ENCODE peak calls at places on chromosomes 13 and 19, in eight cellular contexts. W, E, O, B, D, V, F and J are unnamed samples.

GRCh38 chr13:26021516-26021915 is 30.3 kb downstream of the SHISA2 start:
- DNase-seq in W (no peak), E (no peak), O (no peak), B (no peak), D (no peak), V (no peak), F (no peak), J (no peak)

GRCh38 chr13:23947893-23948292 is 50.6 kb upstream of the C1QTNF9B start:
- DNase-seq in W (peak; percentile 43), E (no peak), O (no peak), B (no peak), D (no peak), V (no peak), F (no peak), J (no peak)

GRCh38 chr13:98411617-98412310 is 165.1 kb downstream of the STK24 start:
- DNase-seq in W (no peak), E (no peak), O (peak; percentile 44), B (no peak), D (no peak), V (no peak), F (peak; percentile 80), J (peak; percentile 86)

GRCh38 chr19:4360641-4361151 is 17.3 kb downstream of the MPND start:
- DNase-seq in W (peak; percentile 59), E (peak; percentile 83), O (no peak), B (no peak), D (no peak), V (no peak), F (peak; percentile 79), J (no peak)

GRCh38 chr13:76668716-76669115 is 217.5 kb downstream of the KCTD12 start:
- DNase-seq in W (no peak), E (no peak), O (no peak), B (no peak), D (no peak), V (no peak), F (no peak), J (no peak)

GRCh38 chr19:58544591-58545285 is 874 bp downstream of the TRIM28 start:
- DNase-seq in W (no peak), E (no peak), O (peak; percentile 52), B (no peak), D (peak; percentile 36), V (peak; percentile 40), F (peak; percentile 69), J (no peak)

GRCh38 chr13:113595131-113595530 is 10.6 kb downstream of the TFDP1 start:
- DNase-seq in W (no peak), E (no peak), O (no peak), B (no peak), D (peak; percentile 1), V (no peak), F (no peak), J (no peak)

GRCh38 chr13:112370311-112370710 is 5.8 kb upstream of the SPACA7 start:
- DNase-seq in W (no peak), E (no peak), O (no peak), B (no peak), D (no peak), V (no peak), F (no peak), J (no peak)

GRCh38 chr13:68850160-68850559 is 1257.5 kb upstream of the ATXN8OS start:
- DNase-seq in W (no peak), E (no peak), O (no peak), B (no peak), D (no peak), V (no peak), F (no peak), J (no peak)

GRCh38 chr19:38869836-38870607 is 8.1 kb downstream of the RINL start:
- DNase-seq in W (peak; percentile 98), E (peak; percentile 87), O (peak; percentile 90), B (peak; percentile 78), D (peak; percentile 82), V (peak; percentile 89), F (peak; percentile 94), J (peak; percentile 96)

GRCh38 chr19:17847538-17848366 is at the start of gene JAK3:
- DNase-seq in W (peak; percentile 87), E (peak; percentile 90), O (peak; percentile 71), B (no peak), D (no peak), V (no peak), F (no peak), J (no peak)

GRCh38 chr13:114020750-114021463 is 47.0 kb upstream of the C13orf46 start:
- DNase-seq in W (peak; percentile 80), E (no peak), O (peak; percentile 16), B (no peak), D (no peak), V (no peak), F (no peak), J (no peak)

GRCh38 chr13:46489586-46490023 is 63.4 kb upstream of the LRCH1 start:
- DNase-seq in W (no peak), E (no peak), O (no peak), B (no peak), D (no peak), V (no peak), F (no peak), J (peak; percentile 70)

GRCh38 chr13:50474094-50474654 is 369.3 kb downstream of the DLEU7 start:
- DNase-seq in W (no peak), E (no peak), O (no peak), B (no peak), D (no peak), V (no peak), F (no peak), J (no peak)

GRCh38 chr19:15330801-15331418 is 1.4 kb downstream of the BRD4 start:
- DNase-seq in W (no peak), E (no peak), O (no peak), B (no peak), D (no peak), V (peak; percentile 41), F (no peak), J (no peak)

GRCh38 chr19:17450264-17451075 is 2.0 kb upstream of the TMEM221 start:
- DNase-seq in W (no peak), E (no peak), O (no peak), B (no peak), D (no peak), V (peak; percentile 73), F (no peak), J (no peak)

GRCh38 chr13:107866666-107867623 is 348.4 kb downstream of the LIG4 start:
- DNase-seq in W (peak; percentile 83), E (no peak), O (no peak), B (no peak), D (no peak), V (no peak), F (no peak), J (no peak)

GRCh38 chr13:32135655-32136054 is 104.1 kb downstream of the FRY start:
- DNase-seq in W (no peak), E (no peak), O (no peak), B (no peak), D (no peak), V (no peak), F (no peak), J (no peak)

GRCh38 chr19:41999071-41999877 is 5.2 kb upstream of the ATP1A3 start:
- DNase-seq in W (peak; percentile 80), E (no peak), O (no peak), B (no peak), D (no peak), V (peak; percentile 54), F (no peak), J (no peak)

GRCh38 chr19:49011194-49011593 is 5.7 kb downstream of the LHB start:
- DNase-seq in W (peak; percentile 48), E (no peak), O (no peak), B (no peak), D (no peak), V (no peak), F (no peak), J (no peak)

GRCh38 chr19:2625434-2625833 is 77.1 kb downstream of the GNG7 start:
- DNase-seq in W (no peak), E (no peak), O (no peak), B (no peak), D (no peak), V (no peak), F (peak; percentile 70), J (no peak)

GRCh38 chr13:36341718-36342117 is 4.5 kb downstream of the SPART start:
- DNase-seq in W (no peak), E (no peak), O (no peak), B (no peak), D (no peak), V (no peak), F (no peak), J (no peak)

GRCh38 chr13:112634102-112634501 is 46.1 kb upstream of the TUBGCP3 start:
- DNase-seq in W (no peak), E (no peak), O (no peak), B (no peak), D (no peak), V (no peak), F (no peak), J (no peak)

GRCh38 chr19:40798997-40799557 is at the start of gene EGLN2:
- DNase-seq in W (peak; percentile 99), E (no peak), O (no peak), B (no peak), D (no peak), V (no peak), F (no peak), J (no peak)
- TF ChIP-seq POLR2A in W (peak; percentile 63), E (peak; percentile 61), O (no peak), B (peak; percentile 59), D (peak; percentile 83), V (peak; percentile 81), F (no peak), J (peak; percentile 31)

DNA sequence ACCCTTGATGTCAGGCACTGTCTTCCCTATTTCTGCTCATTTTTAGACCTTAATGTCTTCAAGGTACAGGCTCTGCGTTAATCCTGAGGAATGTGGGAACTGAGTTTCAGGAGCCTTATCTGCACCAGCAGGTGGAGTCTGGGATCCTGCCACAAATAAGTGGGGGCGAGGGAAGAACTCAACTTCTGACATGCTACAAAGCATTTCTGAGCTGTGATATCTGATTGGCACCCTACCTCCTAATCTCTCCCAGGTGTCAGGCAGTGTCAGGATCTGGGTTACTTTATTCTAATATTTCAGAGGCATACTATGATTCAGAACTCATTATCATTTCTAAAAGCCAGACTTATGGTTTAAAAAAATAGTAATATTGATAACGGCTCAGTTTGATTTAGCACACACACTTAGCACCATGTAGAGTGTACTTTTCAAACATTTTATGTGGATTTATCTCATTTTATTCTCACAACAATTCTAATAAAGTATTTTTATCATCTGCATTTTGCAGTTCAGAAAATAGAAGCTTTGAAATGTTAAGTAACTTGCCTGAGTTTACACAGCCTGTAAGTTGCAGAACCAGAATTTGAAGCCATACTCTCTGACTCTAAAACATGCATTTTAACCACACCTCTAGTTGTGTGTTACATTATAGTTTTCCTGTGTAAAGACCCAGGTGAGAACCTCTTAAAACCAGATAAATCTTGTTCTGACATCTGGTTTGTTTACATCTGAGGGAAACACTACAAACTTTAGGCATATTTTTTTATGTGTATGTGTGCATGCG is 358.6 kb downstream of the TDRD3 start:
- DNase-seq in W (no peak), E (no peak), O (no peak), B (no peak), D (no peak), V (peak; percentile 0), F (no peak), J (no peak)
- TF ChIP-seq CTCF in W (no peak), E (no peak), O (no peak), B (no peak), D (no peak), V (no peak), F (no peak), J (no peak)

GRCh38 chr13:33286143-33286542 is 588 bp upstream of the STARD13 start:
- DNase-seq in W (no peak), E (no peak), O (no peak), B (no peak), D (peak; percentile 38), V (no peak), F (no peak), J (no peak)
- H3K4me3 ChIP-seq in W (no peak overlapping the region), E (peak overlapping the region; percentile 64), O (peak overlapping the region; percentile 69), B (peak overlapping the region; percentile 86), D (peak overlapping the region; percentile 56), V (peak overlapping the region; percentile 51), F (peak overlapping the region; percentile 62), J (no peak overlapping the region)

GRCh38 chr19:1612114-1613086 is 7.1 kb upstream of the UQCR11 start:
- DNase-seq in W (peak; percentile 77), E (no peak), O (no peak), B (no peak), D (no peak), V (no peak), F (no peak), J (no peak)
- TF ChIP-seq POLR2A in W (no peak), E (no peak), O (no peak), B (no peak), D (no peak), V (no peak), F (no peak), J (no peak)